ENCODE peak calls at places on chromosome X, in nine cellular contexts. E is IMR-90, K is right lobe of liver, I is tibial nerve, U is sigmoid colon, C is stomach, Y is K562, Q is A549, T is esophagus muscularis mucosa. N is an unnamed sample.

GRCh38 chrX:72635930-72636329 is 63.3 kb upstream of the HDAC8 start:
- DNase-seq in E (no peak), K (no peak), I (no peak), U (no peak), C (no peak), Y (no peak), Q (no peak), T (no peak), N (no peak)

GRCh38 chrX:17414057-17414658 is 39.2 kb downstream of the NHS start:
- DNase-seq in E (no peak), K (no peak), I (peak; percentile 7), U (no peak), C (no peak), Y (no peak), Q (no peak), T (no peak), N (no peak)

GRCh38 chrX:95949588-95949987 is 735.1 kb upstream of the DIAPH2 start:
- DNase-seq in E (no peak), K (no peak), I (no peak), U (no peak), C (no peak), Y (no peak), Q (no peak), T (no peak), N (no peak)

GRCh38 chrX:13266641-13267420 is 53.0 kb downstream of the ATXN3L start:
- DNase-seq in E (peak; percentile 49), K (no peak), I (no peak), U (no peak), C (no peak), Y (no peak), Q (no peak), T (no peak), N (no peak)

GRCh38 chrX:98422530-98422929 is 1538.8 kb downstream of the RPA4 start:
- DNase-seq in E (no peak), K (no peak), I (no peak), U (no peak), C (no peak), Y (no peak), Q (no peak), T (no peak), N (no peak)

GRCh38 chrX:119008122-119008744 is 33.8 kb downstream of the LONRF3 start:
- DNase-seq in E (peak; percentile 30), K (peak; percentile 28), I (no peak), U (no peak), C (peak; percentile 28), Y (peak; percentile 37), Q (peak; percentile 28), T (no peak), N (peak; percentile 33)

GRCh38 chrX:2710041-2710471 is 19.0 kb downstream of the CD99 start:
- DNase-seq in E (peak; percentile 88), K (no peak), I (no peak), U (peak; percentile 74), C (no peak), Y (no peak), Q (peak; percentile 88), T (no peak), N (no peak)

GRCh38 chrX:31603411-31604120 is 531.7 kb upstream of the FTHL17 start:
- DNase-seq in E (peak; percentile 43), K (no peak), I (no peak), U (no peak), C (no peak), Y (no peak), Q (no peak), T (no peak), N (no peak)

GRCh38 chrX:70452143-70452733 is 7.6 kb downstream of the DLG3 start:
- DNase-seq in E (peak; percentile 17), K (peak; percentile 37), I (peak; percentile 44), U (peak; percentile 79), C (peak; percentile 64), Y (peak; percentile 78), Q (peak; percentile 37), T (no peak), N (peak; percentile 55)

GRCh38 chrX:146224442-146224841 is 406.8 kb downstream of the SLITRK2 start:
- DNase-seq in E (no peak), K (no peak), I (no peak), U (no peak), C (no peak), Y (no peak), Q (no peak), T (no peak), N (no peak)

GRCh38 chrX:37786666-37787337 is 6.9 kb downstream of the CYBB start:
- DNase-seq in E (no peak), K (no peak), I (no peak), U (no peak), C (no peak), Y (peak; percentile 22), Q (no peak), T (no peak), N (no peak)
- TF ChIP-seq POLR2A in E (no peak), K (no peak), I (no peak), U (no peak), C (no peak), Y (no peak), Q (no peak), T (no peak), N (no peak)

GRCh38 chrX:10030570-10030969 is 63.4 kb downstream of the CLDN34 start:
- DNase-seq in E (peak; percentile 82), K (no peak), I (no peak), U (peak; percentile 6), C (no peak), Y (no peak), Q (peak; percentile 92), T (no peak), N (no peak)
- H3K4me1 ChIP-seq in E (peaks cover 11% of the 10 kb centered on the region), K (no peaks in the 10 kb centered on the region), I (no peaks in the 10 kb centered on the region), U (peaks cover 11% of the 10 kb centered on the region), C (peaks cover 29% of the 10 kb centered on the region), Y (no peaks in the 10 kb centered on the region), Q (peaks cover 79% of the 10 kb centered on the region), T (peaks cover 64% of the 10 kb centered on the region), N (no peaks in the 10 kb centered on the region)

GRCh38 chrX:129932792-129933321 is 26.9 kb downstream of the UTP14A start:
- DNase-seq in E (no peak), K (peak; percentile 41), I (no peak), U (peak; percentile 71), C (no peak), Y (peak; percentile 60), Q (peak; percentile 44), T (no peak), N (peak; percentile 42)
- H3K27ac ChIP-seq in E (peak overlapping the region; percentile 9), K (no peak overlapping the region), I (peak overlapping the region; percentile 62), U (peak overlapping the region; percentile 86), C (peak overlapping the region; percentile 91), Y (peak overlapping the region; percentile 78), Q (peak overlapping the region; percentile 92), T (peak overlapping the region; percentile 86), N (peak overlapping the region; percentile 36)

DNA sequence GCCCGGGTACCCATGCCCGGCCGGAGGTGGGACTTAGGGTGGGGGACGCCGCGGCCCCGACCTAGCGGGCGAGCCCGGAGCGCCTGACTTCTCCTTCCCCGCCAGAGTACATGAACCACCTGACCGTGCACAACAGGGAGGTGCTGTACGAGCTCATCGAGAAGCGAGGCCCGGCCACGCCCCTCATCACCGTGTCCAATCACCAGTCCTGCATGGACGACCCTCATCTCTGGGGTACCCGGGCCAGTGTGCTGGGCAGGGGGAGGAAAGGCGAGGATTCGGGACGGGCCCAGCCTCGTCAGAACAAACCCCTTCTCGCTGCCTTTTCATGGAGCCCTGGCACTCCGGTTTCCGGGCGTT is 622 bp downstream of the TAFAZZIN start:
- DNase-seq in E (peak; percentile 26), K (peak; percentile 73), I (peak; percentile 60), U (peak; percentile 90), C (peak; percentile 67), Y (peak; percentile 62), Q (peak; percentile 67), T (no peak), N (peak; percentile 77)
- TF ChIP-seq POLR2A in E (no peak), K (no peak), I (no peak), U (no peak), C (no peak), Y (no peak), Q (peak; percentile 53), T (no peak), N (no peak)

GRCh38 chrX:40173662-40174593 is 76.2 kb upstream of the BCOR start:
- DNase-seq in E (no peak), K (peak; percentile 49), I (no peak), U (peak; percentile 81), C (peak; percentile 86), Y (peak; percentile 22), Q (no peak), T (no peak), N (peak; percentile 78)
- H3K4me1 ChIP-seq in E (no peaks in the 10 kb centered on the region), K (peaks cover 20% of the 10 kb centered on the region), I (no peaks in the 10 kb centered on the region), U (peaks cover 57% of the 10 kb centered on the region), C (peaks cover 77% of the 10 kb centered on the region), Y (peaks cover 48% of the 10 kb centered on the region), Q (peaks cover 15% of the 10 kb centered on the region), T (peaks cover 40% of the 10 kb centered on the region), N (peaks cover 12% of the 10 kb centered on the region)